ENCODE peak calls at places on chromosome 20, in six cellular contexts. One of them, this sample, is unnamed.

GRCh38 chr20:37344506-37345338 is 1.2 kb upstream of the SRC start:
- DNase-seq in IMR-90: no peak
- DNase-seq in uterus: no peak
- DNase-seq in HCT116: no peak
- DNase-seq in GM12878: no peak
- DNase-seq in esophagus squamous epithelium: no peak
- DNase-seq in this sample: peak; percentile 34

GRCh38 chr20:48703511-48704219 is 124.1 kb downstream of the PREX1 start:
- DNase-seq in IMR-90: no peak
- DNase-seq in uterus: no peak
- DNase-seq in HCT116: no peak
- DNase-seq in GM12878: no peak
- DNase-seq in esophagus squamous epithelium: no peak
- DNase-seq in this sample: no peak

GRCh38 chr20:36079486-36079885 is 75.1 kb upstream of the EPB41L1 start:
- DNase-seq in IMR-90: no peak
- DNase-seq in uterus: no peak
- DNase-seq in HCT116: no peak
- DNase-seq in GM12878: no peak
- DNase-seq in esophagus squamous epithelium: no peak
- DNase-seq in this sample: no peak

GRCh38 chr20:63957690-63958441 is 1.6 kb upstream of the UCKL1 start:
- DNase-seq in IMR-90: peak; percentile 23
- DNase-seq in uterus: peak; percentile 57
- DNase-seq in HCT116: peak; percentile 67
- DNase-seq in GM12878: no peak
- DNase-seq in esophagus squamous epithelium: no peak
- DNase-seq in this sample: no peak

GRCh38 chr20:5191829-5192569 is 65.2 kb downstream of the CDS2 start:
- DNase-seq in IMR-90: peak; percentile 83
- DNase-seq in uterus: peak; percentile 33
- DNase-seq in HCT116: peak; percentile 51
- DNase-seq in GM12878: peak; percentile 61
- DNase-seq in esophagus squamous epithelium: no peak
- DNase-seq in this sample: peak; percentile 49

GRCh38 chr20:17530716-17531536 is at the start of gene BFSP1:
- DNase-seq in IMR-90: peak; percentile 52
- DNase-seq in uterus: peak; percentile 49
- DNase-seq in HCT116: no peak
- DNase-seq in GM12878: no peak
- DNase-seq in esophagus squamous epithelium: no peak
- DNase-seq in this sample: peak; percentile 80

GRCh38 chr20:41670631-41671030 is 52.5 kb upstream of the CHD6 start:
- DNase-seq in IMR-90: no peak
- DNase-seq in uterus: no peak
- DNase-seq in HCT116: no peak
- DNase-seq in GM12878: no peak
- DNase-seq in esophagus squamous epithelium: no peak
- DNase-seq in this sample: no peak

GRCh38 chr20:1897486-1897885 is 2.3 kb downstream of the SIRPA start:
- DNase-seq in IMR-90: no peak
- DNase-seq in uterus: peak; percentile 39
- DNase-seq in HCT116: no peak
- DNase-seq in GM12878: no peak
- DNase-seq in esophagus squamous epithelium: no peak
- DNase-seq in this sample: no peak

GRCh38 chr20:38673731-38674177 is 50.5 kb upstream of the SLC32A1 start:
- DNase-seq in IMR-90: no peak
- DNase-seq in uterus: no peak
- DNase-seq in HCT116: no peak
- DNase-seq in GM12878: no peak
- DNase-seq in esophagus squamous epithelium: no peak
- DNase-seq in this sample: no peak

GRCh38 chr20:51507357-51508036 is 35.0 kb downstream of the NFATC2 start:
- DNase-seq in IMR-90: no peak
- DNase-seq in uterus: no peak
- DNase-seq in HCT116: no peak
- DNase-seq in GM12878: no peak
- DNase-seq in esophagus squamous epithelium: no peak
- DNase-seq in this sample: no peak

GRCh38 chr20:2295286-2295685 is 515 bp upstream of the TGM3 start:
- DNase-seq in IMR-90: no peak
- DNase-seq in uterus: no peak
- DNase-seq in HCT116: no peak
- DNase-seq in GM12878: no peak
- DNase-seq in esophagus squamous epithelium: no peak
- DNase-seq in this sample: no peak

GRCh38 chr20:63884506-63885263 is 10.2 kb upstream of the DNAJC5 start:
- DNase-seq in IMR-90: no peak
- DNase-seq in uterus: no peak
- DNase-seq in HCT116: no peak
- DNase-seq in GM12878: no peak
- DNase-seq in esophagus squamous epithelium: no peak
- DNase-seq in this sample: no peak

GRCh38 chr20:47502801-47503239 is 1.1 kb downstream of the NCOA3 start:
- DNase-seq in IMR-90: peak; percentile 62
- DNase-seq in uterus: no peak
- DNase-seq in HCT116: no peak
- DNase-seq in GM12878: no peak
- DNase-seq in esophagus squamous epithelium: no peak
- DNase-seq in this sample: no peak

GRCh38 chr20:47502271-47502730 is 614 bp downstream of the NCOA3 start:
- DNase-seq in IMR-90: peak; percentile 8
- DNase-seq in uterus: no peak
- DNase-seq in HCT116: no peak
- DNase-seq in GM12878: no peak
- DNase-seq in esophagus squamous epithelium: no peak
- DNase-seq in this sample: peak; percentile 33

GRCh38 chr20:47501117-47501482 is 587 bp upstream of the NCOA3 start:
- DNase-seq in IMR-90: peak; percentile 13
- DNase-seq in uterus: no peak
- DNase-seq in HCT116: no peak
- DNase-seq in GM12878: no peak
- DNase-seq in esophagus squamous epithelium: no peak
- DNase-seq in this sample: no peak

GRCh38 chr20:47500554-47500953 is 1.1 kb upstream of the NCOA3 start:
- DNase-seq in IMR-90: no peak
- DNase-seq in uterus: no peak
- DNase-seq in HCT116: no peak
- DNase-seq in GM12878: no peak
- DNase-seq in esophagus squamous epithelium: no peak
- DNase-seq in this sample: no peak

DNA sequence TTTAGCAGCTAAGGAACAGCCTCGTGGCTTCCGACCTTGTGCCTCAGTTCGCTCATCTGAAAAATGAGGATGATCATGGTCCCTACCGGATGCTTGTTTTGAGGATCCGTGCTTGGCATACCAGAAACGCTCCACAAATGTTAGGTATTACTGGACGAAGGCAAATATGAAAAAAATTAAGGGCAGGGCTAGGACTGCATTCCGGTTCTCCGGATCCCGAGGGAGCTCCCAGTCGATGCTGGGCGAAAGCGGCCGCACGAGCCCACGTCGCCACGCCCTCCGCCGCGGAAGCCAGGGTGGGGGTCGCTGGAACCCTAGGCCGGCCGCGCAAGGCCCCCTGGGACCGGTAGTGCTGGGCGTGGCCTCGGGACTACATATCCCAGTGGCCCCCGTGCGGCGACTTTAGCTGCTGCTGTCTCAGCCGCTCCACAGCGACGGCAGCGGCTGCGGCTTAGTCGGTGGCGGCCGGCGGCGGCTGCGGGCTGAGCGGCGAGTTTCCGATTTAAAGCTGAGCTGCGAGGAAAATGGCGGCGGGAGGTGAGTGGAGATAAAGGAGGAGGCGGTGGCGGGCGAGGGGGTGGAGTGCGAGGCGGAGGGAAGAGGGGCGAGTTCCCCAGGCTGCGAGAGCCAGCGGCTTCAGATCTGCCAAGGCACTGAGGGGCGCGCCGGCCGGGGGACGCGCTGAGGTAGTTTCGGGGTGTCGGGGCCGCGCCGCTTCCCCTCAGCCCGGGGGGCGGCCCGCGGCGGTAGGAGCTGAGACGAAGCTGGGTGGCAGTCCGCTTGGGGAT is at the start of gene NCOA3:
- DNase-seq in IMR-90: peak; percentile 92
- DNase-seq in uterus: peak; percentile 90
- DNase-seq in HCT116: peak; percentile 82
- DNase-seq in GM12878: no peak
- DNase-seq in esophagus squamous epithelium: peak; percentile 64
- DNase-seq in this sample: peak; percentile 95
- TF ChIP-seq CTCF in IMR-90: peak; percentile 38
- TF ChIP-seq CTCF in uterus: peak; percentile 55
- TF ChIP-seq CTCF in HCT116: no peak
- TF ChIP-seq CTCF in GM12878: peak; percentile 20
- TF ChIP-seq CTCF in esophagus squamous epithelium: peak; percentile 82
- TF ChIP-seq CTCF in this sample: peak; percentile 57

GRCh38 chr20:33669873-33670640 is 3.3 kb downstream of the ACTL10 start:
- DNase-seq in IMR-90: no peak
- DNase-seq in uterus: peak; percentile 22
- DNase-seq in HCT116: no peak
- DNase-seq in GM12878: no peak
- DNase-seq in esophagus squamous epithelium: no peak
- DNase-seq in this sample: no peak

GRCh38 chr20:33671573-33672288 is 2.5 kb downstream of the NECAB3 start:
- DNase-seq in IMR-90: no peak
- DNase-seq in uterus: no peak
- DNase-seq in HCT116: no peak
- DNase-seq in GM12878: no peak
- DNase-seq in esophagus squamous epithelium: no peak
- DNase-seq in this sample: no peak

GRCh38 chr20:33672426-33673114 is 1.7 kb downstream of the NECAB3 start:
- DNase-seq in IMR-90: no peak
- DNase-seq in uterus: peak; percentile 23
- DNase-seq in HCT116: no peak
- DNase-seq in GM12878: no peak
- DNase-seq in esophagus squamous epithelium: no peak
- DNase-seq in this sample: peak; percentile 59

GRCh38 chr20:33669224-33669623 is 2.5 kb downstream of the ACTL10 start:
- DNase-seq in IMR-90: no peak
- DNase-seq in uterus: no peak
- DNase-seq in HCT116: no peak
- DNase-seq in GM12878: no peak
- DNase-seq in esophagus squamous epithelium: no peak
- DNase-seq in this sample: no peak

DNA sequence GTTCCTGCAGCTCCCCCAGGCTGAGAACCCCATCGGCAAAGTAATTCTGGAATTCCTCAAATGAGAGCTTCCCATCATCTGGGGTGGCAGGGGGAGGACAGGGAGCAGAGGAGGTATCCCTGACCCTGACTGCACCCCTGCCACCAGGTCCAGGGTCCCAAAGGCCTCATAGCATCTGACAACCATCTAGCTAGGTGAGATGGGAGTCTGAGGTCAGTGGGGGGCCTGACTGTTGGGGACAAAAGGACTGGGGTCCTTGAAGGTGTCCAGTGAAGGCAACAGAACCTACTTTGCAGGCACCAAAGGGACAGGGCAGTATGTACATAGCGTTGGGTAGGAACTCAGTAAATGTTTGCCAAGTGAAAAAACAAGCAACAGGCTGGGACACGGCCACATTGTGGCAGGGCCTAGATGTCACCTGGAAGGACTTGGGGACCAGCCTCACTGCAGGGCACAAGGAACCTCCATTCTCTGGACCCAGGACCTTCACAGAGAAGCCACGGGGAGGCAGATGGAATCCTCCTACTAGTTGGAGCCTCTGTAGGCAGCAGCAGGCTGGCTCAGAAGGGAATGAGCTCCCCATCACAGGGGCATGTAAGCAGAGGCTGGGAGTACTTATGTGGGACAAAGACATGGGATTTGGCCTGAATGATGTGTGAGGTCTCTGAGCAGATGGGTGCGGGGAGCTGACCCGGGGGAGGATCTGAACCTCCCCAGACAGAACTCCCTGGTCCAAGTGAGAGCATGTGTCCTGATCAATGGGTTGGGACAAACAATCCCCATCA is 3.3 kb downstream of the NECAB3 start:
- DNase-seq in IMR-90: no peak
- DNase-seq in uterus: no peak
- DNase-seq in HCT116: no peak
- DNase-seq in GM12878: no peak
- DNase-seq in esophagus squamous epithelium: no peak
- DNase-seq in this sample: no peak
- H3K27ac ChIP-seq in IMR-90: no peak overlapping the region
- H3K27ac ChIP-seq in uterus: no peak overlapping the region
- H3K27ac ChIP-seq in HCT116: no peak overlapping the region
- H3K27ac ChIP-seq in GM12878: no peak overlapping the region
- H3K27ac ChIP-seq in esophagus squamous epithelium: no peak overlapping the region
- H3K27ac ChIP-seq in this sample: no peak overlapping the region

DNA sequence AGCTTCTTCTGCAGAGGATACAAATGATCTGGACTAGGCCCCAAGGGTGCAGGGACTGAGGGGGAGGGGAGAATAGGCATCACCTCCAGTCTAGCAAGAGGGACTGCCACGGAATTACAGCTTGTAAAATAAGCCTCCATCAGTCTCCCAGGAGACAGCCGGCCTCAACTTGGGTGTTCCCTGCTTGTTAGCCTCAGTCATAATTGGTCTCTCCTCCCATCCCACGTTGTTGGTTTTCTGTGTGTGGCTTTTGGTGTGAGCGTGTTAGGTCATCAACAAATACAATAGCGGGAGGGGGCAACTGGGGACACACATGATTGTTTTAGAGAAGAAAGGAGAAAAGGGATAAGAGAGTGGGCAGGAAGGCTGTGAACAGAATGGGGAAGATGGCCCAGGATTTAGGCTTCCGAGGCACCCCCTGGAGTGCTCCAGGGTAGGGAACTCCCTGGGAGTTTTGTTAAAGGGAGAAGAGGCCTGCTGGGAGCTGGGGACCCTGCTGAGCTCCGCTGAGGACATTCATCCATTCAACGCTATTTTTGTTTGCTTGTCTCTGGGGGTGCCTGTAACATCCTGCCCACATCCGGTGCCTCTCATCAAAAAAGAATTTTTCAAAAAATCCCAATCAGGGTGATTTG is 9.2 kb downstream of the FOXA2 start:
- DNase-seq in IMR-90: no peak
- DNase-seq in uterus: no peak
- DNase-seq in HCT116: no peak
- DNase-seq in GM12878: no peak
- DNase-seq in esophagus squamous epithelium: no peak
- DNase-seq in this sample: no peak
- TF ChIP-seq POLR2A in IMR-90: no peak
- TF ChIP-seq POLR2A in uterus: no peak
- TF ChIP-seq POLR2A in HCT116: no peak
- TF ChIP-seq POLR2A in GM12878: no peak
- TF ChIP-seq POLR2A in esophagus squamous epithelium: no peak
- TF ChIP-seq POLR2A in this sample: no peak

DNA sequence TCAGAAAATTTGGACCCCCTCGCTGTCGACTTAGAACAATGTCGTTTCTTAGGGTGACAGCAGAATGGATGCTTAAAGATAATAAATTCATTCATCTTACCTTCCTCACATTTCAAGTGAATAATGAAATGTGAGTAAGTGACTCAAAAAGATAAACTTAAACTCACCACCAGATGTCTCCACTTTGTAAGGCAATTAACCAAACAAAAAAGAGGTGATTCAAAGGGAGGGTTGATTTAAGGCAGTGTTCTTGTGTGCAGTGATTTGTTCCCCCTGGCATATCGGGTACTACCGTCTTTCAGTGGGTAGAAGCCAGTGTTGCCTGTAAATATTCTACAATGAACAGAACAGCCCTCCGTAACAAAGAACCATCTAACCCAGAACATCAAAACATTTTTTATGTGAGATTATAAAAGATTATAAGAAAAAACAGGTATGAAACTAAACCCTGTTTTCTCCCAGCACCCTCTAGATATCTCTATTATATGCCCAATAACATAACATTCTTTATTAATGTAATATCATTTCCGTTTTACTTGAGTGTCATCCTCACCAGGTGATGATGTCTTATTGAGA is 589.7 kb downstream of the CBLN4 start:
- DNase-seq in IMR-90: no peak
- DNase-seq in uterus: no peak
- DNase-seq in HCT116: no peak
- DNase-seq in GM12878: no peak
- DNase-seq in esophagus squamous epithelium: no peak
- DNase-seq in this sample: no peak
- TF ChIP-seq CTCF in IMR-90: no peak
- TF ChIP-seq CTCF in uterus: peak; percentile 38
- TF ChIP-seq CTCF in HCT116: no peak
- TF ChIP-seq CTCF in GM12878: peak; percentile 32
- TF ChIP-seq CTCF in esophagus squamous epithelium: no peak
- TF ChIP-seq CTCF in this sample: no peak